ENCODE peak calls at places on chromosomes 7 and 10, in seven cellular contexts. T is naive B cell; D is T-cell; Y is WTC11; S is NCI-H1694; Z is lung; X is CD4-positive, alpha-beta T cell. H is an unnamed sample.

GRCh38 chr7:13476881-13477444 is 512.5 kb downstream of the ETV1 start:
- DNase-seq in T (no peak), D (no peak), Y (no peak), S (no peak), Z (no peak), X (no peak), H (no peak)

GRCh38 chr10:48254745-48255144 is 19.8 kb downstream of the FRMPD2 start:
- DNase-seq in T (no peak), D (no peak), Y (no peak), S (peak; percentile 71), Z (no peak), X (no peak), H (no peak)

GRCh38 chr7:22934473-22935065 is 79.4 kb downstream of the HYCC1 start:
- DNase-seq in T (no peak), D (no peak), Y (no peak), S (no peak), Z (no peak), X (no peak), H (no peak)

GRCh38 chr10:70551971-70552422 is 50.5 kb downstream of the PRF1 start:
- DNase-seq in T (no peak), D (no peak), Y (no peak), S (no peak), Z (peak; percentile 78), X (no peak), H (peak; percentile 72)

GRCh38 chr7:36854652-36855051 is 130.4 kb upstream of the AOAH start:
- DNase-seq in T (no peak), D (no peak), Y (no peak), S (no peak), Z (no peak), X (no peak), H (no peak)

GRCh38 chr7:45937301-45937700 is 16.2 kb upstream of the IGFBP3 start:
- DNase-seq in T (no peak), D (no peak), Y (no peak), S (no peak), Z (no peak), X (no peak), H (no peak)

GRCh38 chr7:152202056-152202455 is 176.6 kb downstream of the GALNT11 start:
- DNase-seq in T (no peak), D (no peak), Y (no peak), S (no peak), Z (no peak), X (no peak), H (no peak)

GRCh38 chr7:15326044-15326644 is 235.7 kb downstream of the AGMO start:
- DNase-seq in T (no peak), D (no peak), Y (no peak), S (peak; percentile 50), Z (no peak), X (no peak), H (no peak)

GRCh38 chr10:75744242-75744641 is 312.8 kb downstream of the LRMDA start:
- DNase-seq in T (no peak), D (no peak), Y (no peak), S (no peak), Z (no peak), X (no peak), H (no peak)

GRCh38 chr10:3932597-3933380 is 147.8 kb upstream of the KLF6 start:
- DNase-seq in T (no peak), D (no peak), Y (no peak), S (no peak), Z (no peak), X (no peak), H (no peak)

GRCh38 chr7:36423633-36424032 is 34.0 kb downstream of the ANLN start:
- DNase-seq in T (no peak), D (no peak), Y (no peak), S (no peak), Z (no peak), X (no peak), H (no peak)

H was measured in mucosa of gallbladder.